ENCODE peak calls at places on chromosomes 12 and 14, in eight cellular contexts. N is omental fat pad, Y is IMR-90, D is AG04450, K is neural crest cell, I is HFFc6, R is astrocyte of the spinal cord, G is lung. O is an unnamed sample.

GRCh38 chr12:46534442-46534841 is 161.9 kb upstream of the SLC38A2 start:
- DNase-seq in D (no peak), R (no peak), G (no peak), Y (no peak), I (no peak), N (no peak), K (no peak), O (no peak)

GRCh38 chr14:75566752-75567151 is 11.7 kb upstream of the FLVCR2 start:
- DNase-seq in Y (no peak), K (no peak), N (no peak), I (no peak), G (no peak), D (no peak), R (no peak), O (no peak)

GRCh38 chr14:64569108-64570045 is 19.6 kb downstream of the PPP1R36 start:
- DNase-seq in D (no peak), Y (peak), R (peak), I (peak), G (peak), N (no peak), K (no peak), O (peak)

GRCh38 chr12:6084261-6084968 is 40.1 kb downstream of the VWF start:
- DNase-seq in I (peak), D (no peak), G (no peak), N (no peak), Y (peak), R (peak), K (peak), O (peak)

GRCh38 chr14:79549515-79549914 is 661.8 kb downstream of the DIO2 start:
- DNase-seq in N (no peak), I (no peak), Y (peak), K (no peak), R (peak), G (no peak), D (no peak), O (no peak)

GRCh38 chr12:9049520-9050133 is 60.3 kb downstream of the KLRG1 start:
- DNase-seq in K (no peak), G (no peak), Y (peak), R (peak), D (peak), N (no peak), I (peak), O (no peak)

GRCh38 chr14:74257078-74257987 is 18.1 kb downstream of the VSX2 start:
- DNase-seq in Y (peak), K (peak), I (no peak), R (no peak), D (no peak), N (no peak), G (peak), O (no peak)

GRCh38 chr14:87434680-87435079 is 558.3 kb downstream of the GALC start:
- DNase-seq in D (no peak), G (no peak), Y (no peak), K (no peak), I (no peak), N (no peak), R (no peak), O (no peak)

GRCh38 chr12:42484996-42485395 is 104.5 kb downstream of the PRICKLE1 start:
- DNase-seq in R (no peak), N (no peak), I (no peak), D (no peak), K (no peak), Y (peak), G (no peak), O (no peak)

GRCh38 chr12:24494401-24494800 is 454.5 kb downstream of the BCAT1 start:
- DNase-seq in K (no peak), D (no peak), N (no peak), Y (peak), R (peak), I (no peak), G (no peak), O (no peak)

GRCh38 chr12:113445544-113446176 is 23.5 kb downstream of the SDSL start:
- DNase-seq in G (no peak), R (no peak), K (no peak), I (no peak), Y (no peak), N (no peak), D (no peak), O (no peak)

GRCh38 chr14:103385994-103386491 is 828 bp downstream of the MARK3 start:
- DNase-seq in Y (peak), K (peak), N (no peak), I (no peak), R (peak), G (no peak), D (no peak), O (peak)

GRCh38 chr12:82474798-82475184 is 116.5 kb downstream of the METTL25 start:
- DNase-seq in K (no peak), R (peak), Y (peak), D (no peak), I (peak), G (no peak), N (no peak), O (no peak)

GRCh38 chr12:76698966-76699365 is 64.9 kb upstream of the ZDHHC17 start:
- DNase-seq in D (no peak), R (no peak), G (no peak), Y (no peak), N (no peak), K (no peak), I (no peak), O (no peak)

GRCh38 chr12:34392741-34393085 is 370.4 kb downstream of the ALG10 start:
- DNase-seq in K (no peak), I (no peak), Y (no peak), G (no peak), N (peak), D (no peak), R (no peak), O (peak)

GRCh38 chr14:102088012-102088792 is 1.4 kb upstream of the HSP90AA1 start:
- DNase-seq in Y (no peak), R (no peak), D (no peak), G (peak), N (no peak), K (peak), I (no peak), O (peak)

GRCh38 chr14:57634335-57634734 is 140.7 kb upstream of the CCDC198 start:
- DNase-seq in G (no peak), D (no peak), Y (no peak), N (no peak), I (no peak), K (no peak), R (no peak), O (no peak)

GRCh38 chr12:10368206-10369171 is 21.4 kb downstream of the KLRK1 start:
- DNase-seq in K (no peak), N (no peak), Y (no peak), D (no peak), I (no peak), R (no peak), G (no peak), O (no peak)

GRCh38 chr12:103924761-103925641 is 5.2 kb upstream of the HSP90B1 start:
- DNase-seq in D (peak), Y (peak), R (peak), G (no peak), I (peak), K (no peak), N (no peak), O (no peak)

GRCh38 chr12:18079541-18080230 is 10.3 kb downstream of the RERGL start:
- DNase-seq in N (no peak), R (no peak), Y (no peak), G (no peak), K (no peak), D (no peak), I (no peak), O (no peak)

GRCh38 chr14:25094171-25094907 is 44.4 kb upstream of the STXBP6 start:
- DNase-seq in I (no peak), N (no peak), Y (peak), D (no peak), R (no peak), G (no peak), K (no peak), O (no peak)

GRCh38 chr14:105381446-105382342 is 16.6 kb upstream of the TEX22 start:
- DNase-seq in Y (no peak), K (no peak), D (no peak), R (no peak), N (no peak), I (no peak), G (no peak), O (no peak)

GRCh38 chr12:51864701-51865469 is 16.4 kb upstream of the FIGNL2 start:
- DNase-seq in K (no peak), G (no peak), R (no peak), N (no peak), I (no peak), Y (no peak), D (no peak), O (no peak)

GRCh38 chr12:13000616-13000934 is 510 bp upstream of the HEBP1 start:
- DNase-seq in R (no peak), I (peak), N (no peak), D (no peak), K (no peak), Y (no peak), G (no peak), O (no peak)

GRCh38 chr14:76045773-76046172 is 60.2 kb downstream of the IFT43 start:
- DNase-seq in D (no peak), N (no peak), I (no peak), G (no peak), K (no peak), Y (no peak), R (no peak), O (no peak)

GRCh38 chr12:12943589-12944260 is 8.2 kb downstream of the GPRC5D start:
- DNase-seq in G (no peak), R (no peak), N (no peak), Y (peak), D (no peak), I (no peak), K (no peak), O (no peak)

GRCh38 chr12:79635676-79636075 is 55.1 kb downstream of the PAWR start:
- DNase-seq in I (peak), D (no peak), Y (peak), N (no peak), R (no peak), K (no peak), G (no peak), O (no peak)

GRCh38 chr14:101991336-101991735 is 27.0 kb downstream of the DYNC1H1 start:
- DNase-seq in R (no peak), K (no peak), G (no peak), N (no peak), Y (no peak), D (no peak), I (no peak), O (no peak)

GRCh38 chr12:3747543-3747942 is 5.4 kb downstream of the CRACR2A start:
- DNase-seq in I (no peak), N (no peak), R (no peak), G (no peak), Y (no peak), D (no peak), K (no peak), O (no peak)

GRCh38 chr14:95784137-95784536 is 70.2 kb upstream of the TCL1A start:
- DNase-seq in Y (peak), K (peak), R (peak), G (no peak), I (peak), N (no peak), D (no peak), O (no peak)

GRCh38 chr14:51846631-51847488 is 13.6 kb upstream of the GNG2 start:
- DNase-seq in N (no peak), I (no peak), D (no peak), K (peak), G (peak), Y (peak), R (peak), O (no peak)

GRCh38 chr12:106682594-106683234 is 91.8 kb upstream of the RIC8B start:
- DNase-seq in Y (peak), G (peak), K (no peak), I (peak), N (no peak), R (peak), D (no peak), O (no peak)
- TF ChIP-seq CTCF in Y (peak), G (no peak), K (peak), I (peak), N (no peak), R (peak), D (peak), O (no peak)

GRCh38 chr14:72753044-72753710 is 140.7 kb downstream of the DPF3 start:
- DNase-seq in K (no peak), G (peak), D (no peak), Y (no peak), R (no peak), N (no peak), I (no peak), O (no peak)

GRCh38 chr14:72754949-72755348 is 139.0 kb downstream of the DPF3 start:
- DNase-seq in N (no peak), Y (no peak), D (no peak), G (peak), I (no peak), K (no peak), R (no peak), O (no peak)

GRCh38 chr14:72752034-72752412 is 141.9 kb downstream of the DPF3 start:
- DNase-seq in D (no peak), Y (no peak), I (no peak), R (no peak), N (no peak), K (no peak), G (no peak), O (no peak)

GRCh38 chr14:72753879-72754400 is 140.0 kb downstream of the DPF3 start:
- DNase-seq in G (peak), Y (no peak), R (no peak), K (no peak), I (no peak), D (no peak), N (no peak), O (no peak)

GRCh38 chr14:72751276-72752033 is 142.4 kb downstream of the DPF3 start:
- DNase-seq in N (no peak), I (no peak), D (no peak), Y (peak), G (peak), R (no peak), K (no peak), O (no peak)
- TF ChIP-seq CTCF in N (no peak), I (no peak), D (no peak), Y (no peak), G (no peak), R (no peak), K (no peak), O (no peak)

GRCh38 chr12:16453319-16453718 is 105.9 kb downstream of the MGST1 start:
- DNase-seq in I (no peak), D (no peak), G (no peak), N (no peak), R (no peak), K (no peak), Y (no peak), O (no peak)

GRCh38 chr12:16454481-16454880 is 107.0 kb downstream of the MGST1 start:
- DNase-seq in I (peak), Y (peak), D (no peak), N (no peak), R (peak), G (no peak), K (no peak), O (no peak)

GRCh38 chr12:16449459-16449858 is 102.0 kb downstream of the MGST1 start:
- DNase-seq in K (no peak), D (no peak), I (no peak), R (no peak), N (no peak), Y (no peak), G (no peak), O (no peak)
- TF ChIP-seq CTCF in K (no peak), D (no peak), I (peak), R (no peak), N (no peak), Y (peak), G (no peak), O (no peak)

GRCh38 chr12:30695327-30696102 is at the start of gene IPO8:
- DNase-seq in R (peak), K (peak), G (peak), I (peak), Y (peak), N (peak), D (peak), O (peak)
- TF ChIP-seq CTCF in R (peak), K (peak), G (no peak), I (peak), Y (peak), N (no peak), D (peak), O (no peak)

DNA sequence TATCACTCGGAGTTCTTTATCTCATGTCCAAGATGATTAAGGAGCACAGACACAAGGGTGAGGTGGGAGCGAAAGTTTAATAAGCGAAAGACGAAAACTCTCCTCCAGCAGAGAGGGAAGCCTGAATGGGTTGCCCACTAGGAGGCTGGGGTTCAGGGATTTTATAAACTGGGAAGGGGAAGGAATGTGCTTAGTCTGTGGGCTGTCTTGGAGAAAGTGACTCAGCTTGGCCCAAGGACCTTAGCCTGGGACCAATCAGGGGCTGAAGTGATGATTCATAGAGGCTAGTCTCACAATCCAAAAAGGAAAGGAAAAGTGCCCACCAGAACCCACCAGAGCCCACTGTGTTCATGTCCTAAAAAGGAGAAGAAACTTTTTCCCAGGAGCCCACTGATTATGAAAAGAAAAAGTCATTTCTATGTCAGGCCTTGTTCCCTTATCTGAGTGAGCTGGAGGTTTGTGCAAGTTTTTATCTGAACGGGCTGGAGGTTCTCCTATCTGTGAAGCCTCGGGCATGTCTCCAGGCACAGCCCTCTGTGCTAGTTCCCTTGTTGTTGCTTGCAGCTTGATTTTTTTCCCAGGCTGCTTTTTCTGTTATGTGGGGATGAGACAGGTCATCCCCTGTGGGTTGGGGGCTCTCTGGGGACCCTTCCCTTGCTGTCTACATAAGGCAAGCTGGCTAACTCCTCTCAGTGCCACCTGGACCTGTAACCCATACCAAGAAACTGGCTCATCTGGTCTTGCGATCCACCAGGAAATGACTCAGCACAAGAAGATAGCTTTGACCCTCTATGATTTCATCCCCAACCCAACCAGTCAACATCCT is 8.3 kb upstream of the GOLGA5 start:
- DNase-seq in Y (peak), N (no peak), G (no peak), R (peak), K (no peak), I (peak), D (peak), O (no peak)
- TF ChIP-seq CTCF in Y (peak), N (no peak), G (no peak), R (peak), K (no peak), I (peak), D (peak), O (no peak)

DNA sequence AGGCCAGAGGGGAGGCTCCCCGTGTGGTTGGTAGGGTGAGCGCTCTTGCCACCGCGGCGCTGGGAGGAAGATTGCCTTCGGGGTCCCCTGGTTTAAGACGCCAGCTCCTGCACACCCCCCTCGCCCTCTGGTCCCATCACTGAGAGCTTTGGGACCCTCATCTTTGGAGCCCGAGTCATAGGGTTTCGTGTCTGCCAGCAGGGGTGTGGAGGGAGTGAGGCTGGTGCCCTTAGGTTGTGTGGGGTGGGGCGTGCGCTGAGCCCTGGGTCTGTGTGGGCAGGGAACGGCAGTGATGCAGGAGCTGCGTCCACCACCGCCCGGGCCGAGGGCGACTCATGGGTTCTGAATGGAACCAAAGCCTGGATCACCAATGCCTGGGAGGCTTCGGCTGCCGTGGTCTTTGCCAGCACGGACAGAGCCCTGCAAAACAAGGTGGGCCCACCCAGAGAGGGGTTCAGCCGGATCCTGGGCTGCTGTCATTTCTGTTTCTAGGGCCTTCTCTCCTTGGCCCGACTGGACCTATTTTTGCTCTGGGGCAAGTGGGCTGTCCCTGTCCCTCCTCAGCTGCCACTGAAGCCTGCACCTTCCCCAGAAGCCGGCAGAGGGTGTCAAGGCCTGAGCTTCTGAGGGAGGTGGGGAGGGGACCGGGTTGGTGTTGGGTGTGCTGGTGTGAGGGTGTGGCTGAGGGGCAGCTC is 12.1 kb downstream of the ACADS start:
- DNase-seq in N (no peak), I (no peak), R (no peak), G (no peak), D (no peak), K (no peak), Y (no peak), O (no peak)
- TF ChIP-seq CTCF in N (no peak), I (no peak), R (peak), G (no peak), D (peak), K (peak), Y (peak), O (no peak)

GRCh38 chr12:131981388-131981787 is 31.6 kb downstream of the EP400 start:
- DNase-seq in K (no peak), D (no peak), R (no peak), N (no peak), Y (no peak), I (no peak), G (no peak), O (no peak)

GRCh38 chr12:131982041-131982440 is 32.3 kb downstream of the EP400 start:
- DNase-seq in G (no peak), I (no peak), D (no peak), Y (no peak), N (no peak), K (no peak), R (no peak), O (no peak)

GRCh38 chr12:131983026-131983425 is 33.3 kb downstream of the EP400 start:
- DNase-seq in D (no peak), G (no peak), R (no peak), N (no peak), K (no peak), Y (no peak), I (no peak), O (no peak)

GRCh38 chr12:131979606-131980005 is 29.9 kb downstream of the EP400 start:
- DNase-seq in R (no peak), G (no peak), K (no peak), N (no peak), I (no peak), D (no peak), Y (no peak), O (no peak)

GRCh38 chr12:131980263-131980662 is 30.5 kb downstream of the EP400 start:
- DNase-seq in Y (peak), N (no peak), K (no peak), R (no peak), D (no peak), I (peak), G (no peak), O (no peak)
- TF ChIP-seq CTCF in Y (peak), N (no peak), K (no peak), R (peak), D (no peak), I (peak), G (no peak), O (no peak)

O was measured in tibial artery.